ENCODE peak calls at places on chromosome 1, in eight cellular contexts. C is activated naive CD4-positive, alpha-beta T cell; I is T-helper 2 cell; Z is Calu3; M is nephron progenitor cell; K is foreskin fibroblast; F is neural crest cell; H is heart left ventricle. A is an unnamed sample.
A peak's percentile ranks its signal among the peaks of the same experiment; 100 is the strongest.

GRCh38 chr1:94481473-94481933 is 60.1 kb downstream of the F3 start:
- DNase-seq in C (peak; percentile 1), I (no peak), Z (peak; percentile 61), M (peak; percentile 44), K (peak; percentile 83), F (peak; percentile 34), H (peak; percentile 32), A (peak; percentile 53)

GRCh38 chr1:224183591-224184312 is 712 bp downstream of the DEGS1 start:
- DNase-seq in C (peak; percentile 50), I (peak; percentile 39), Z (peak; percentile 69), M (peak; percentile 62), K (peak; percentile 83), F (peak; percentile 51), H (peak; percentile 73), A (peak; percentile 29)

GRCh38 chr1:232766224-232766890 is 38.9 kb upstream of the MAP10 start:
- DNase-seq in C (no peak), I (no peak), Z (peak; percentile 23), M (no peak), K (no peak), F (no peak), H (no peak), A (no peak)

GRCh38 chr1:236018885-236019453 is 45.9 kb downstream of the NID1 start:
- DNase-seq in C (no peak), I (no peak), Z (no peak), M (no peak), K (peak; percentile 93), F (no peak), H (peak; percentile 84), A (no peak)

GRCh38 chr1:43522776-43523480 is 7.8 kb upstream of the PTPRF start:
- DNase-seq in C (no peak), I (no peak), Z (peak; percentile 71), M (no peak), K (peak; percentile 91), F (no peak), H (no peak), A (peak; percentile 87)

GRCh38 chr1:159014003-159014571 is 4.4 kb downstream of the IFI16 start:
- DNase-seq in C (no peak), I (no peak), Z (no peak), M (no peak), K (no peak), F (no peak), H (no peak), A (no peak)

GRCh38 chr1:225766967-225767413 is 10.6 kb upstream of the SRP9 start:
- DNase-seq in C (no peak), I (no peak), Z (no peak), M (no peak), K (peak; percentile 96), F (no peak), H (peak; percentile 40), A (peak; percentile 88)

GRCh38 chr1:89605692-89606091 is 27.2 kb upstream of the LRRC8C start:
- DNase-seq in C (no peak), I (no peak), Z (peak; percentile 52), M (no peak), K (peak; percentile 93), F (no peak), H (no peak), A (peak; percentile 76)

GRCh38 chr1:202252271-202252670 is 58.7 kb downstream of the LGR6 start:
- DNase-seq in C (no peak), I (no peak), Z (no peak), M (no peak), K (no peak), F (no peak), H (no peak), A (no peak)

GRCh38 chr1:198121058-198121829 is 35.6 kb upstream of the NEK7 start:
- DNase-seq in C (no peak), I (no peak), Z (peak; percentile 76), M (no peak), K (peak; percentile 92), F (no peak), H (no peak), A (peak; percentile 63)

GRCh38 chr1:205916541-205916940 is 26.7 kb downstream of the SLC26A9 start:
- DNase-seq in C (no peak), I (no peak), Z (no peak), M (no peak), K (peak; percentile 44), F (no peak), H (no peak), A (no peak)

GRCh38 chr1:30990594-30990993 is 74.9 kb downstream of the PUM1 start:
- DNase-seq in C (no peak), I (no peak), Z (no peak), M (no peak), K (peak; percentile 57), F (no peak), H (no peak), A (no peak)

GRCh38 chr1:228009116-228009827 is 2.5 kb downstream of the WNT3A start:
- DNase-seq in C (no peak), I (no peak), Z (no peak), M (no peak), K (no peak), F (no peak), H (no peak), A (no peak)

A was measured in HS-5.